ENCODE peak calls at places on chromosome 15, in six cellular contexts. One of them, this sample, is unnamed.

GRCh38 chr15:79965836-79966630 is 5.0 kb downstream of the BCL2A1 start:
- DNase-seq in stimulated activated CD4-positive, alpha-beta T cell treated with anti-CD3 and anti-CD28 coated beads, Interleukin-15, amount 100 ng/mL, for 1 hour: no peak
- DNase-seq in midbrain: no peak
- DNase-seq in activated T-helper 1 cell treated with anti-CD3 and anti-CD28 coated beads, Interleukin-12 subunit alpha, Interleukin-12 subunit beta, Interleukin-2, Interleukin-4 antibody, amounts not matched to agents 30 ng/mL and 10 ng/mL and 1 ng/mL, durations not matched to agents 14 hours and 24 hours and 36 hours: peak
- DNase-seq in GM20000: no peak
- DNase-seq in ELR: peak
- DNase-seq in this sample: no peak

GRCh38 chr15:93012793-93013192 is 76.2 kb downstream of the RGMA start:
- DNase-seq in stimulated activated CD4-positive, alpha-beta T cell treated with anti-CD3 and anti-CD28 coated beads, Interleukin-15, amount 100 ng/mL, for 1 hour: no peak
- DNase-seq in midbrain: no peak
- DNase-seq in activated T-helper 1 cell treated with anti-CD3 and anti-CD28 coated beads, Interleukin-12 subunit alpha, Interleukin-12 subunit beta, Interleukin-2, Interleukin-4 antibody, amounts not matched to agents 30 ng/mL and 10 ng/mL and 1 ng/mL, durations not matched to agents 14 hours and 24 hours and 36 hours: no peak
- DNase-seq in GM20000: no peak
- DNase-seq in ELR: no peak
- DNase-seq in this sample: no peak

GRCh38 chr15:89105147-89105546 is 16.9 kb downstream of the ABHD2 start:
- DNase-seq in stimulated activated CD4-positive, alpha-beta T cell treated with anti-CD3 and anti-CD28 coated beads, Interleukin-15, amount 100 ng/mL, for 1 hour: no peak
- DNase-seq in midbrain: no peak
- DNase-seq in activated T-helper 1 cell treated with anti-CD3 and anti-CD28 coated beads, Interleukin-12 subunit alpha, Interleukin-12 subunit beta, Interleukin-2, Interleukin-4 antibody, amounts not matched to agents 30 ng/mL and 10 ng/mL and 1 ng/mL, durations not matched to agents 14 hours and 24 hours and 36 hours: no peak
- DNase-seq in GM20000: no peak
- DNase-seq in ELR: peak
- DNase-seq in this sample: no peak

GRCh38 chr15:99443768-99444446 is 121.9 kb upstream of the MEF2A start:
- DNase-seq in stimulated activated CD4-positive, alpha-beta T cell treated with anti-CD3 and anti-CD28 coated beads, Interleukin-15, amount 100 ng/mL, for 1 hour: no peak
- DNase-seq in midbrain: no peak
- DNase-seq in activated T-helper 1 cell treated with anti-CD3 and anti-CD28 coated beads, Interleukin-12 subunit alpha, Interleukin-12 subunit beta, Interleukin-2, Interleukin-4 antibody, amounts not matched to agents 30 ng/mL and 10 ng/mL and 1 ng/mL, durations not matched to agents 14 hours and 24 hours and 36 hours: no peak
- DNase-seq in GM20000: peak
- DNase-seq in ELR: no peak
- DNase-seq in this sample: no peak

GRCh38 chr15:80778964-80779657 is at the start of gene CEMIP:
- DNase-seq in stimulated activated CD4-positive, alpha-beta T cell treated with anti-CD3 and anti-CD28 coated beads, Interleukin-15, amount 100 ng/mL, for 1 hour: peak
- DNase-seq in midbrain: peak
- DNase-seq in activated T-helper 1 cell treated with anti-CD3 and anti-CD28 coated beads, Interleukin-12 subunit alpha, Interleukin-12 subunit beta, Interleukin-2, Interleukin-4 antibody, amounts not matched to agents 30 ng/mL and 10 ng/mL and 1 ng/mL, durations not matched to agents 14 hours and 24 hours and 36 hours: peak
- DNase-seq in GM20000: peak
- DNase-seq in ELR: peak
- DNase-seq in this sample: peak

GRCh38 chr15:92882697-92883642 is 17.2 kb upstream of the CHD2 start:
- DNase-seq in stimulated activated CD4-positive, alpha-beta T cell treated with anti-CD3 and anti-CD28 coated beads, Interleukin-15, amount 100 ng/mL, for 1 hour: peak
- DNase-seq in midbrain: no peak
- DNase-seq in activated T-helper 1 cell treated with anti-CD3 and anti-CD28 coated beads, Interleukin-12 subunit alpha, Interleukin-12 subunit beta, Interleukin-2, Interleukin-4 antibody, amounts not matched to agents 30 ng/mL and 10 ng/mL and 1 ng/mL, durations not matched to agents 14 hours and 24 hours and 36 hours: peak
- DNase-seq in GM20000: peak
- DNase-seq in ELR: no peak
- DNase-seq in this sample: no peak

GRCh38 chr15:78207641-78208340 is 26.6 kb downstream of the ACSBG1 start:
- DNase-seq in stimulated activated CD4-positive, alpha-beta T cell treated with anti-CD3 and anti-CD28 coated beads, Interleukin-15, amount 100 ng/mL, for 1 hour: no peak
- DNase-seq in midbrain: no peak
- DNase-seq in activated T-helper 1 cell treated with anti-CD3 and anti-CD28 coated beads, Interleukin-12 subunit alpha, Interleukin-12 subunit beta, Interleukin-2, Interleukin-4 antibody, amounts not matched to agents 30 ng/mL and 10 ng/mL and 1 ng/mL, durations not matched to agents 14 hours and 24 hours and 36 hours: no peak
- DNase-seq in GM20000: no peak
- DNase-seq in ELR: no peak
- DNase-seq in this sample: no peak

GRCh38 chr15:80007532-80007931 is 36.5 kb upstream of the BCL2A1 start:
- DNase-seq in stimulated activated CD4-positive, alpha-beta T cell treated with anti-CD3 and anti-CD28 coated beads, Interleukin-15, amount 100 ng/mL, for 1 hour: no peak
- DNase-seq in midbrain: no peak
- DNase-seq in activated T-helper 1 cell treated with anti-CD3 and anti-CD28 coated beads, Interleukin-12 subunit alpha, Interleukin-12 subunit beta, Interleukin-2, Interleukin-4 antibody, amounts not matched to agents 30 ng/mL and 10 ng/mL and 1 ng/mL, durations not matched to agents 14 hours and 24 hours and 36 hours: no peak
- DNase-seq in GM20000: no peak
- DNase-seq in ELR: no peak
- DNase-seq in this sample: no peak

GRCh38 chr15:73530649-73531048 is 87.7 kb downstream of the REC114 start:
- DNase-seq in stimulated activated CD4-positive, alpha-beta T cell treated with anti-CD3 and anti-CD28 coated beads, Interleukin-15, amount 100 ng/mL, for 1 hour: no peak
- DNase-seq in midbrain: no peak
- DNase-seq in activated T-helper 1 cell treated with anti-CD3 and anti-CD28 coated beads, Interleukin-12 subunit alpha, Interleukin-12 subunit beta, Interleukin-2, Interleukin-4 antibody, amounts not matched to agents 30 ng/mL and 10 ng/mL and 1 ng/mL, durations not matched to agents 14 hours and 24 hours and 36 hours: no peak
- DNase-seq in GM20000: no peak
- DNase-seq in ELR: no peak
- DNase-seq in this sample: no peak

GRCh38 chr15:53918180-53919079 is 59.8 kb upstream of the UNC13C start:
- DNase-seq in stimulated activated CD4-positive, alpha-beta T cell treated with anti-CD3 and anti-CD28 coated beads, Interleukin-15, amount 100 ng/mL, for 1 hour: no peak
- DNase-seq in midbrain: no peak
- DNase-seq in activated T-helper 1 cell treated with anti-CD3 and anti-CD28 coated beads, Interleukin-12 subunit alpha, Interleukin-12 subunit beta, Interleukin-2, Interleukin-4 antibody, amounts not matched to agents 30 ng/mL and 10 ng/mL and 1 ng/mL, durations not matched to agents 14 hours and 24 hours and 36 hours: no peak
- DNase-seq in GM20000: no peak
- DNase-seq in ELR: no peak
- DNase-seq in this sample: no peak

GRCh38 chr15:60673918-60674558 is 195.1 kb upstream of the ICE2 start:
- DNase-seq in stimulated activated CD4-positive, alpha-beta T cell treated with anti-CD3 and anti-CD28 coated beads, Interleukin-15, amount 100 ng/mL, for 1 hour: peak
- DNase-seq in midbrain: no peak
- DNase-seq in activated T-helper 1 cell treated with anti-CD3 and anti-CD28 coated beads, Interleukin-12 subunit alpha, Interleukin-12 subunit beta, Interleukin-2, Interleukin-4 antibody, amounts not matched to agents 30 ng/mL and 10 ng/mL and 1 ng/mL, durations not matched to agents 14 hours and 24 hours and 36 hours: no peak
- DNase-seq in GM20000: no peak
- DNase-seq in ELR: peak
- DNase-seq in this sample: no peak

GRCh38 chr15:78041946-78042345 is 35.6 kb downstream of the TBC1D2B start:
- DNase-seq in stimulated activated CD4-positive, alpha-beta T cell treated with anti-CD3 and anti-CD28 coated beads, Interleukin-15, amount 100 ng/mL, for 1 hour: no peak
- DNase-seq in midbrain: no peak
- DNase-seq in activated T-helper 1 cell treated with anti-CD3 and anti-CD28 coated beads, Interleukin-12 subunit alpha, Interleukin-12 subunit beta, Interleukin-2, Interleukin-4 antibody, amounts not matched to agents 30 ng/mL and 10 ng/mL and 1 ng/mL, durations not matched to agents 14 hours and 24 hours and 36 hours: no peak
- DNase-seq in GM20000: no peak
- DNase-seq in ELR: no peak
- DNase-seq in this sample: no peak

GRCh38 chr15:46900992-46901391 is 816.3 kb upstream of the SEMA6D start:
- DNase-seq in stimulated activated CD4-positive, alpha-beta T cell treated with anti-CD3 and anti-CD28 coated beads, Interleukin-15, amount 100 ng/mL, for 1 hour: no peak
- DNase-seq in midbrain: no peak
- DNase-seq in activated T-helper 1 cell treated with anti-CD3 and anti-CD28 coated beads, Interleukin-12 subunit alpha, Interleukin-12 subunit beta, Interleukin-2, Interleukin-4 antibody, amounts not matched to agents 30 ng/mL and 10 ng/mL and 1 ng/mL, durations not matched to agents 14 hours and 24 hours and 36 hours: no peak
- DNase-seq in GM20000: no peak
- DNase-seq in ELR: no peak
- DNase-seq in this sample: no peak

GRCh38 chr15:71678191-71678590 is 132.2 kb upstream of the NR2E3 start:
- DNase-seq in stimulated activated CD4-positive, alpha-beta T cell treated with anti-CD3 and anti-CD28 coated beads, Interleukin-15, amount 100 ng/mL, for 1 hour: no peak
- DNase-seq in midbrain: no peak
- DNase-seq in activated T-helper 1 cell treated with anti-CD3 and anti-CD28 coated beads, Interleukin-12 subunit alpha, Interleukin-12 subunit beta, Interleukin-2, Interleukin-4 antibody, amounts not matched to agents 30 ng/mL and 10 ng/mL and 1 ng/mL, durations not matched to agents 14 hours and 24 hours and 36 hours: no peak
- DNase-seq in GM20000: no peak
- DNase-seq in ELR: no peak
- DNase-seq in this sample: no peak

GRCh38 chr15:40045572-40046217 is 6.7 kb upstream of the SRP14 start:
- DNase-seq in stimulated activated CD4-positive, alpha-beta T cell treated with anti-CD3 and anti-CD28 coated beads, Interleukin-15, amount 100 ng/mL, for 1 hour: no peak
- DNase-seq in midbrain: no peak
- DNase-seq in activated T-helper 1 cell treated with anti-CD3 and anti-CD28 coated beads, Interleukin-12 subunit alpha, Interleukin-12 subunit beta, Interleukin-2, Interleukin-4 antibody, amounts not matched to agents 30 ng/mL and 10 ng/mL and 1 ng/mL, durations not matched to agents 14 hours and 24 hours and 36 hours: no peak
- DNase-seq in GM20000: no peak
- DNase-seq in ELR: no peak
- DNase-seq in this sample: no peak

GRCh38 chr15:39745415-39745814 is 37.2 kb downstream of the FSIP1 start:
- DNase-seq in stimulated activated CD4-positive, alpha-beta T cell treated with anti-CD3 and anti-CD28 coated beads, Interleukin-15, amount 100 ng/mL, for 1 hour: no peak
- DNase-seq in midbrain: no peak
- DNase-seq in activated T-helper 1 cell treated with anti-CD3 and anti-CD28 coated beads, Interleukin-12 subunit alpha, Interleukin-12 subunit beta, Interleukin-2, Interleukin-4 antibody, amounts not matched to agents 30 ng/mL and 10 ng/mL and 1 ng/mL, durations not matched to agents 14 hours and 24 hours and 36 hours: no peak
- DNase-seq in GM20000: no peak
- DNase-seq in ELR: no peak
- DNase-seq in this sample: no peak

GRCh38 chr15:52523192-52523591 is 5.5 kb downstream of the MYO5A start:
- DNase-seq in stimulated activated CD4-positive, alpha-beta T cell treated with anti-CD3 and anti-CD28 coated beads, Interleukin-15, amount 100 ng/mL, for 1 hour: no peak
- DNase-seq in midbrain: no peak
- DNase-seq in activated T-helper 1 cell treated with anti-CD3 and anti-CD28 coated beads, Interleukin-12 subunit alpha, Interleukin-12 subunit beta, Interleukin-2, Interleukin-4 antibody, amounts not matched to agents 30 ng/mL and 10 ng/mL and 1 ng/mL, durations not matched to agents 14 hours and 24 hours and 36 hours: no peak
- DNase-seq in GM20000: no peak
- DNase-seq in ELR: peak
- DNase-seq in this sample: no peak

GRCh38 chr15:45402162-45402954 is 24.0 kb upstream of the GATM start:
- DNase-seq in stimulated activated CD4-positive, alpha-beta T cell treated with anti-CD3 and anti-CD28 coated beads, Interleukin-15, amount 100 ng/mL, for 1 hour: peak
- DNase-seq in midbrain: peak
- DNase-seq in activated T-helper 1 cell treated with anti-CD3 and anti-CD28 coated beads, Interleukin-12 subunit alpha, Interleukin-12 subunit beta, Interleukin-2, Interleukin-4 antibody, amounts not matched to agents 30 ng/mL and 10 ng/mL and 1 ng/mL, durations not matched to agents 14 hours and 24 hours and 36 hours: peak
- DNase-seq in GM20000: peak
- DNase-seq in ELR: peak
- DNase-seq in this sample: peak

GRCh38 chr15:25971053-25971452 is 107.9 kb upstream of the ATP10A start:
- DNase-seq in stimulated activated CD4-positive, alpha-beta T cell treated with anti-CD3 and anti-CD28 coated beads, Interleukin-15, amount 100 ng/mL, for 1 hour: no peak
- DNase-seq in midbrain: no peak
- DNase-seq in activated T-helper 1 cell treated with anti-CD3 and anti-CD28 coated beads, Interleukin-12 subunit alpha, Interleukin-12 subunit beta, Interleukin-2, Interleukin-4 antibody, amounts not matched to agents 30 ng/mL and 10 ng/mL and 1 ng/mL, durations not matched to agents 14 hours and 24 hours and 36 hours: no peak
- DNase-seq in GM20000: no peak
- DNase-seq in ELR: no peak
- DNase-seq in this sample: no peak

GRCh38 chr15:69508659-69509058 is 56.0 kb downstream of the RPLP1 start:
- DNase-seq in stimulated activated CD4-positive, alpha-beta T cell treated with anti-CD3 and anti-CD28 coated beads, Interleukin-15, amount 100 ng/mL, for 1 hour: no peak
- DNase-seq in midbrain: no peak
- DNase-seq in activated T-helper 1 cell treated with anti-CD3 and anti-CD28 coated beads, Interleukin-12 subunit alpha, Interleukin-12 subunit beta, Interleukin-2, Interleukin-4 antibody, amounts not matched to agents 30 ng/mL and 10 ng/mL and 1 ng/mL, durations not matched to agents 14 hours and 24 hours and 36 hours: no peak
- DNase-seq in GM20000: no peak
- DNase-seq in ELR: no peak
- DNase-seq in this sample: no peak

GRCh38 chr15:50051811-50052419 is 67.1 kb downstream of the ATP8B4 start:
- DNase-seq in stimulated activated CD4-positive, alpha-beta T cell treated with anti-CD3 and anti-CD28 coated beads, Interleukin-15, amount 100 ng/mL, for 1 hour: no peak
- DNase-seq in midbrain: peak
- DNase-seq in activated T-helper 1 cell treated with anti-CD3 and anti-CD28 coated beads, Interleukin-12 subunit alpha, Interleukin-12 subunit beta, Interleukin-2, Interleukin-4 antibody, amounts not matched to agents 30 ng/mL and 10 ng/mL and 1 ng/mL, durations not matched to agents 14 hours and 24 hours and 36 hours: peak
- DNase-seq in GM20000: peak
- DNase-seq in ELR: peak
- DNase-seq in this sample: peak

GRCh38 chr15:101013151-101013550 is 94.0 kb downstream of the LRRK1 start:
- DNase-seq in stimulated activated CD4-positive, alpha-beta T cell treated with anti-CD3 and anti-CD28 coated beads, Interleukin-15, amount 100 ng/mL, for 1 hour: no peak
- DNase-seq in midbrain: no peak
- DNase-seq in activated T-helper 1 cell treated with anti-CD3 and anti-CD28 coated beads, Interleukin-12 subunit alpha, Interleukin-12 subunit beta, Interleukin-2, Interleukin-4 antibody, amounts not matched to agents 30 ng/mL and 10 ng/mL and 1 ng/mL, durations not matched to agents 14 hours and 24 hours and 36 hours: no peak
- DNase-seq in GM20000: no peak
- DNase-seq in ELR: no peak
- DNase-seq in this sample: no peak

GRCh38 chr15:98914626-98915025 is 93.0 kb downstream of the PGPEP1L start:
- DNase-seq in stimulated activated CD4-positive, alpha-beta T cell treated with anti-CD3 and anti-CD28 coated beads, Interleukin-15, amount 100 ng/mL, for 1 hour: no peak
- DNase-seq in midbrain: no peak
- DNase-seq in activated T-helper 1 cell treated with anti-CD3 and anti-CD28 coated beads, Interleukin-12 subunit alpha, Interleukin-12 subunit beta, Interleukin-2, Interleukin-4 antibody, amounts not matched to agents 30 ng/mL and 10 ng/mL and 1 ng/mL, durations not matched to agents 14 hours and 24 hours and 36 hours: no peak
- DNase-seq in GM20000: no peak
- DNase-seq in ELR: peak
- DNase-seq in this sample: no peak

GRCh38 chr15:33005582-33005981 is 188.9 kb downstream of the FMN1 start:
- DNase-seq in stimulated activated CD4-positive, alpha-beta T cell treated with anti-CD3 and anti-CD28 coated beads, Interleukin-15, amount 100 ng/mL, for 1 hour: no peak
- DNase-seq in midbrain: no peak
- DNase-seq in activated T-helper 1 cell treated with anti-CD3 and anti-CD28 coated beads, Interleukin-12 subunit alpha, Interleukin-12 subunit beta, Interleukin-2, Interleukin-4 antibody, amounts not matched to agents 30 ng/mL and 10 ng/mL and 1 ng/mL, durations not matched to agents 14 hours and 24 hours and 36 hours: no peak
- DNase-seq in GM20000: no peak
- DNase-seq in ELR: no peak
- DNase-seq in this sample: no peak

GRCh38 chr15:68401496-68402431 is 30.2 kb downstream of the ITGA11 start:
- DNase-seq in stimulated activated CD4-positive, alpha-beta T cell treated with anti-CD3 and anti-CD28 coated beads, Interleukin-15, amount 100 ng/mL, for 1 hour: no peak
- DNase-seq in midbrain: no peak
- DNase-seq in activated T-helper 1 cell treated with anti-CD3 and anti-CD28 coated beads, Interleukin-12 subunit alpha, Interleukin-12 subunit beta, Interleukin-2, Interleukin-4 antibody, amounts not matched to agents 30 ng/mL and 10 ng/mL and 1 ng/mL, durations not matched to agents 14 hours and 24 hours and 36 hours: no peak
- DNase-seq in GM20000: no peak
- DNase-seq in ELR: no peak
- DNase-seq in this sample: no peak

GRCh38 chr15:68309024-68309423 is 31.5 kb downstream of the FEM1B start:
- DNase-seq in stimulated activated CD4-positive, alpha-beta T cell treated with anti-CD3 and anti-CD28 coated beads, Interleukin-15, amount 100 ng/mL, for 1 hour: no peak
- DNase-seq in midbrain: no peak
- DNase-seq in activated T-helper 1 cell treated with anti-CD3 and anti-CD28 coated beads, Interleukin-12 subunit alpha, Interleukin-12 subunit beta, Interleukin-2, Interleukin-4 antibody, amounts not matched to agents 30 ng/mL and 10 ng/mL and 1 ng/mL, durations not matched to agents 14 hours and 24 hours and 36 hours: no peak
- DNase-seq in GM20000: no peak
- DNase-seq in ELR: no peak
- DNase-seq in this sample: no peak

GRCh38 chr15:73767794-73768501 is 14.8 kb upstream of the INSYN1 start:
- DNase-seq in stimulated activated CD4-positive, alpha-beta T cell treated with anti-CD3 and anti-CD28 coated beads, Interleukin-15, amount 100 ng/mL, for 1 hour: no peak
- DNase-seq in midbrain: no peak
- DNase-seq in activated T-helper 1 cell treated with anti-CD3 and anti-CD28 coated beads, Interleukin-12 subunit alpha, Interleukin-12 subunit beta, Interleukin-2, Interleukin-4 antibody, amounts not matched to agents 30 ng/mL and 10 ng/mL and 1 ng/mL, durations not matched to agents 14 hours and 24 hours and 36 hours: no peak
- DNase-seq in GM20000: no peak
- DNase-seq in ELR: no peak
- DNase-seq in this sample: peak

GRCh38 chr15:51757463-51757862 is 6.1 kb downstream of the TMOD2 start:
- DNase-seq in stimulated activated CD4-positive, alpha-beta T cell treated with anti-CD3 and anti-CD28 coated beads, Interleukin-15, amount 100 ng/mL, for 1 hour: no peak
- DNase-seq in midbrain: no peak
- DNase-seq in activated T-helper 1 cell treated with anti-CD3 and anti-CD28 coated beads, Interleukin-12 subunit alpha, Interleukin-12 subunit beta, Interleukin-2, Interleukin-4 antibody, amounts not matched to agents 30 ng/mL and 10 ng/mL and 1 ng/mL, durations not matched to agents 14 hours and 24 hours and 36 hours: no peak
- DNase-seq in GM20000: no peak
- DNase-seq in ELR: no peak
- DNase-seq in this sample: peak

GRCh38 chr15:41581110-41581509 is 22.1 kb downstream of the TYRO3 start:
- DNase-seq in stimulated activated CD4-positive, alpha-beta T cell treated with anti-CD3 and anti-CD28 coated beads, Interleukin-15, amount 100 ng/mL, for 1 hour: no peak
- DNase-seq in midbrain: no peak
- DNase-seq in activated T-helper 1 cell treated with anti-CD3 and anti-CD28 coated beads, Interleukin-12 subunit alpha, Interleukin-12 subunit beta, Interleukin-2, Interleukin-4 antibody, amounts not matched to agents 30 ng/mL and 10 ng/mL and 1 ng/mL, durations not matched to agents 14 hours and 24 hours and 36 hours: no peak
- DNase-seq in GM20000: no peak
- DNase-seq in ELR: peak
- DNase-seq in this sample: peak

This sample was measured in GM23338.